ENCODE peak calls at places on chromosomes 3 and 15, in six cellular contexts. X is heart right ventricle; E is hepatocyte; Y is naive thymus-derived CD4-positive, alpha-beta T cell; J is IMR-90; Q is fibroblast of lung. G is an unnamed sample. For H3K4me1, the result is how much of the 10 kb centered on the place peaks cover.

GRCh38 chr3:59424268-59425010 is 374.6 kb upstream of the CFAP20DC start:
- DNase-seq in X (no peak), E (no peak), Y (peak), J (peak), Q (peak), G (peak)

GRCh38 chr3:45180051-45180450 is 33.9 kb upstream of the CDCP1 start:
- DNase-seq in X (no peak), E (no peak), Y (no peak), J (peak), Q (peak), G (no peak)

GRCh38 chr3:48367201-48367600 is 4.8 kb upstream of the FBXW12 start:
- DNase-seq in X (no peak), E (no peak), Y (no peak), J (no peak), Q (no peak), G (no peak)

GRCh38 chr3:48394391-48394790 is 22.4 kb downstream of the FBXW12 start:
- DNase-seq in X (no peak), E (no peak), Y (no peak), J (no peak), Q (no peak), G (no peak)

GRCh38 chr3:34570916-34571705 is 772.7 kb downstream of the PDCD6IP start:
- DNase-seq in X (no peak), E (peak), Y (no peak), J (no peak), Q (no peak), G (no peak)

GRCh38 chr3:32947466-32948238 is 3.8 kb upstream of the CCR4 start:
- DNase-seq in X (peak), E (peak), Y (peak), J (peak), Q (peak), G (peak)

GRCh38 chr3:24963762-24964625 is 464.1 kb upstream of the RARB start:
- DNase-seq in X (no peak), E (peak), Y (no peak), J (peak), Q (peak), G (no peak)

GRCh38 chr15:52306270-52306669 is 10.7 kb upstream of the MYO5C start:
- DNase-seq in X (no peak), E (no peak), Y (no peak), J (peak), Q (peak), G (no peak)

GRCh38 chr15:60788514-60789091 is 309.7 kb upstream of the ICE2 start:
- DNase-seq in X (no peak), E (no peak), Y (no peak), J (no peak), Q (peak), G (no peak)

GRCh38 chr15:71716990-71717389 is 93.4 kb upstream of the NR2E3 start:
- DNase-seq in X (no peak), E (no peak), Y (no peak), J (peak), Q (peak), G (no peak)
- H3K27ac ChIP-seq in X (no peak), E (no peak), Y (no peak), J (peak), Q (no peak), G (no peak)

GRCh38 chr15:72230197-72231065 is 559 bp downstream of the PKM start:
- DNase-seq in X (peak), E (peak), Y (peak), J (peak), Q (peak), G (peak)

GRCh38 chr15:72231847-72232461 is 964 bp upstream of the PKM start:
- DNase-seq in X (peak), E (peak), Y (peak), J (peak), Q (peak), G (peak)

GRCh38 chr15:72231066-72231846 is at the start of gene PKM:
- DNase-seq in X (peak), E (peak), Y (peak), J (peak), Q (peak), G (peak)

GRCh38 chr15:72229076-72229946 is 1.7 kb downstream of the PKM start:
- DNase-seq in X (no peak), E (no peak), Y (peak), J (peak), Q (peak), G (peak)

GRCh38 chr15:72229947-72230196 is 1.1 kb downstream of the PKM start:
- DNase-seq in X (no peak), E (no peak), Y (no peak), J (no peak), Q (no peak), G (no peak)
- H3K4me1 ChIP-seq in X (under half), E (under half), Y (under half), J (under half), Q (under half), G (under half)

GRCh38 chr15:48811325-48811938 is 563 bp upstream of the CEP152 start:
- DNase-seq in X (no peak), E (peak), Y (no peak), J (no peak), Q (no peak), G (no peak)
- H3K27ac ChIP-seq in X (no peak), E (no peak), Y (peak), J (no peak), Q (no peak), G (peak)

GRCh38 chr3:13479582-13480339 is at the start of gene HDAC11:
- DNase-seq in X (peak), E (peak), Y (peak), J (peak), Q (peak), G (peak)
- H3K4me1 ChIP-seq in X (under half), E (under half), Y (under half), J (under half), Q (under half), G (under half)

GRCh38 chr3:50137567-50137966 is 17.6 kb upstream of the SEMA3F start:
- DNase-seq in X (no peak), E (no peak), Y (no peak), J (no peak), Q (no peak), G (no peak)
- H3K27ac ChIP-seq in X (no peak), E (peak), Y (no peak), J (no peak), Q (no peak), G (no peak)

GRCh38 chr15:86300371-86301106 is 220.9 kb downstream of the AGBL1 start:
- DNase-seq in X (no peak), E (no peak), Y (no peak), J (no peak), Q (no peak), G (no peak)
- H3K4me1 ChIP-seq in X (under half), E (under half), Y (under half), J (under half), Q (under half), G (under half)